ENCODE peak calls at places on chromosomes 4 and X, in five cellular contexts. U, I, B, P and W are unnamed samples.
A peak's percentile ranks its signal among the peaks of the same experiment; 100 is the strongest.

GRCh38 chr4:14529653-14530052 is 472.6 kb upstream of the CPEB2 start:
- ATAC-seq in I (no peak), P (no peak), U (no peak), B (peak; percentile 50), W (no peak)

GRCh38 chr4:169185133-169185956 is 85.4 kb downstream of the SH3RF1 start:
- ATAC-seq in U (no peak), P (peak; percentile 24), B (peak; percentile 44), I (no peak), W (no peak)

GRCh38 chr4:70992354-70992753 is 1.1 kb upstream of the DCK start:
- ATAC-seq in P (no peak), I (no peak), B (no peak), U (no peak), W (no peak)

GRCh38 chr4:13484749-13485345 is 707 bp upstream of the RAB28 start:
- ATAC-seq in B (no peak), U (no peak), P (peak; percentile 75), I (peak; percentile 10), W (peak; percentile 47)

GRCh38 chrX:44898411-44899221 is 25.6 kb downstream of the KDM6A start:
- ATAC-seq in P (no peak), I (peak; percentile 47), B (no peak), U (no peak), W (peak; percentile 93)

GRCh38 chr4:27094785-27095184 is 234.1 kb downstream of the STIM2 start:
- ATAC-seq in I (no peak), B (no peak), P (no peak), U (no peak), W (no peak)

GRCh38 chr4:124304936-124305335 is 407.6 kb downstream of the ANKRD50 start:
- ATAC-seq in U (no peak), I (no peak), B (no peak), P (no peak), W (no peak)

GRCh38 chr4:158236304-158237030 is 26.2 kb downstream of the TMEM144 start:
- ATAC-seq in U (peak; percentile 68), B (peak; percentile 77), I (no peak), P (no peak), W (no peak)

GRCh38 chr4:76200771-76201224 is 12.8 kb downstream of the SCARB2 start:
- ATAC-seq in P (no peak), I (no peak), U (no peak), B (no peak), W (no peak)

GRCh38 chr4:119525771-119526712 is 102.6 kb downstream of the PDE5A start:
- ATAC-seq in P (peak; percentile 55), U (no peak), I (no peak), B (no peak), W (no peak)

GRCh38 chrX:63750846-63751245 is 34.2 kb downstream of the ARHGEF9 start:
- ATAC-seq in P (no peak), B (no peak), U (no peak), I (no peak), W (no peak)

GRCh38 chrX:68416592-68416991 is 16.7 kb downstream of the OPHN1 start:
- ATAC-seq in I (no peak), U (no peak), B (no peak), P (no peak), W (no peak)

GRCh38 chr4:113623274-113623894 is 138.2 kb downstream of the CAMK2D start:
- ATAC-seq in P (no peak), I (no peak), B (no peak), U (no peak), W (no peak)

GRCh38 chrX:9859711-9860555 is 73.7 kb downstream of the SHROOM2 start:
- ATAC-seq in B (no peak), P (no peak), I (no peak), U (no peak), W (no peak)

GRCh38 chr4:155800685-155801343 is 42.0 kb downstream of the GUCY1B1 start:
- ATAC-seq in U (no peak), P (no peak), I (no peak), B (no peak), W (no peak)

GRCh38 chr4:98659106-98659592 is 738 bp upstream of the TSPAN5 start:
- ATAC-seq in P (peak; percentile 37), I (no peak), B (no peak), U (peak; percentile 6), W (no peak)

GRCh38 chrX:26328610-26329319 is 112.8 kb downstream of the MAGEB5 start:
- ATAC-seq in B (no peak), P (no peak), I (no peak), U (no peak), W (no peak)

GRCh38 chrX:7787714-7788113 is 55.3 kb upstream of the VCX start:
- ATAC-seq in B (no peak), P (no peak), I (no peak), U (no peak), W (no peak)

GRCh38 chr4:158015241-158015640 is 157.6 kb downstream of the GASK1B start:
- ATAC-seq in U (no peak), B (no peak), I (no peak), P (no peak), W (no peak)

GRCh38 chrX:120213438-120214265 is 37.0 kb upstream of the ZBTB33 start:
- ATAC-seq in B (peak; percentile 67), U (peak; percentile 71), I (peak; percentile 69), P (peak; percentile 94), W (no peak)

GRCh38 chr4:112550728-112551127 is 34.7 kb upstream of the NEUROG2 start:
- ATAC-seq in U (no peak), P (no peak), B (no peak), I (no peak), W (no peak)

GRCh38 chr4:176660561-176660960 is 132.2 kb downstream of the VEGFC start:
- ATAC-seq in P (peak; percentile 56), U (no peak), B (no peak), I (no peak), W (no peak)

GRCh38 chr4:153385784-153386183 is 41.3 kb downstream of the MND1 start:
- ATAC-seq in B (no peak), U (no peak), P (no peak), I (no peak), W (no peak)

GRCh38 chr4:25787891-25788331 is 74.9 kb downstream of the SEL1L3 start:
- ATAC-seq in I (no peak), B (peak; percentile 57), P (no peak), U (no peak), W (no peak)

GRCh38 chr4:95181446-95182306 is 367.1 kb downstream of the UNC5C start:
- ATAC-seq in I (no peak), U (no peak), P (peak; percentile 39), B (no peak), W (no peak)

GRCh38 chrX:50471390-50471789 is 765 bp upstream of the DGKK start:
- ATAC-seq in U (no peak), B (no peak), P (no peak), I (no peak), W (no peak)

GRCh38 chr4:87097075-87097474 is 123.3 kb downstream of the KLHL8 start:
- ATAC-seq in I (no peak), U (no peak), B (no peak), P (no peak), W (no peak)

GRCh38 chr4:6694177-6694901 is 661 bp downstream of the S100P start:
- ATAC-seq in B (no peak), I (no peak), U (no peak), P (no peak), W (no peak)

GRCh38 chr4:119833611-119834010 is 205.0 kb upstream of the PDE5A start:
- ATAC-seq in B (peak; percentile 41), I (no peak), U (no peak), P (no peak), W (no peak)

GRCh38 chr4:7002336-7002735 is 40.8 kb upstream of the TADA2B start:
- ATAC-seq in I (no peak), B (no peak), U (no peak), P (no peak), W (no peak)

GRCh38 chr4:89337678-89338077 is 30.1 kb upstream of the GPRIN3 start:
- ATAC-seq in P (no peak), I (no peak), U (no peak), B (no peak), W (no peak)

GRCh38 chr4:22240814-22241213 is 275.1 kb downstream of the ADGRA3 start:
- ATAC-seq in I (no peak), U (no peak), P (no peak), B (no peak), W (peak; percentile 18)